ENCODE peak calls at places on chromosomes 3 and 15, in six cellular contexts. B is OCI-LY7; H is neural progenitor cell; E is vagina; P is astrocyte; Z is CD8-positive, alpha-beta T cell. D is an unnamed sample. For H3K4me1, the result is how much of the 10 kb centered on the place peaks cover.

GRCh38 chr3:131053021-131053420 is 26.3 kb downstream of the NEK11 start:
- DNase-seq in B (no peak), H (no peak), E (no peak), P (no peak), Z (no peak), D (no peak)

GRCh38 chr3:38133557-38134405 is 3.1 kb downstream of the ACAA1 start:
- DNase-seq in B (no peak), H (no peak), E (no peak), P (no peak), Z (no peak), D (peak)

GRCh38 chr15:69071265-69071664 is 56.8 kb downstream of the NOX5 start:
- DNase-seq in B (no peak), H (no peak), E (no peak), P (no peak), Z (no peak), D (no peak)

GRCh38 chr15:44397869-44398268 is 29.6 kb upstream of the CTDSPL2 start:
- DNase-seq in B (no peak), H (no peak), E (no peak), P (no peak), Z (no peak), D (no peak)

GRCh38 chr3:126056681-126057546 is 27.0 kb downstream of the SLC41A3 start:
- DNase-seq in B (no peak), H (no peak), E (no peak), P (peak), Z (no peak), D (peak)

GRCh38 chr3:45059132-45059531 is 33.0 kb downstream of the CLEC3B start:
- DNase-seq in B (no peak), H (no peak), E (no peak), P (peak), Z (no peak), D (no peak)

GRCh38 chr3:122092460-122093165 is 37.5 kb downstream of the CD86 start:
- DNase-seq in B (peak), H (no peak), E (no peak), P (peak), Z (no peak), D (peak)

GRCh38 chr15:73599934-73600333 is 33.3 kb downstream of the NPTN start:
- DNase-seq in B (no peak), H (no peak), E (no peak), P (peak), Z (no peak), D (peak)

DNA sequence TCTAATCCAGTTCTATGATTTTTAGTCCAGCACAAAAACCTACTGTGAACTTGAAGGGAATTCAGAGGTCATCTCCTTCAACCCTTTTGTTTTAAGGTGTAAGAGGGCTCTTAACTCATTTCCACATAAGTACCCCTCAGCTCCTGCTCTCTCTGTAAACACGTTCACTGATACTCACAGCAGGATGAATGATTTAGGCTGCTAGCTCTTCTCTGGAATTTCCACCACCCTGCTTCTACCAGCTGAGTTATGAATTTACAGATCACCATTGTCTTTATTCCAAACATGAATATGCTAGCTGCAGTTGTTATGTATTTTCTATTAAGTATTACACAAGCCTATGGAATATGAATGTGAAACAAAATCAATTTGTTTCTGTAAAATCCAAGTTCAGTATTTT is 101.3 kb upstream of the NANOGP8 start:
- DNase-seq in B (no peak), H (no peak), E (no peak), P (no peak), Z (no peak), D (no peak)
- H3K4me3 ChIP-seq in B (no peak), H (no peak), E (no peak), P (no peak), Z (no peak), D (no peak)

DNA sequence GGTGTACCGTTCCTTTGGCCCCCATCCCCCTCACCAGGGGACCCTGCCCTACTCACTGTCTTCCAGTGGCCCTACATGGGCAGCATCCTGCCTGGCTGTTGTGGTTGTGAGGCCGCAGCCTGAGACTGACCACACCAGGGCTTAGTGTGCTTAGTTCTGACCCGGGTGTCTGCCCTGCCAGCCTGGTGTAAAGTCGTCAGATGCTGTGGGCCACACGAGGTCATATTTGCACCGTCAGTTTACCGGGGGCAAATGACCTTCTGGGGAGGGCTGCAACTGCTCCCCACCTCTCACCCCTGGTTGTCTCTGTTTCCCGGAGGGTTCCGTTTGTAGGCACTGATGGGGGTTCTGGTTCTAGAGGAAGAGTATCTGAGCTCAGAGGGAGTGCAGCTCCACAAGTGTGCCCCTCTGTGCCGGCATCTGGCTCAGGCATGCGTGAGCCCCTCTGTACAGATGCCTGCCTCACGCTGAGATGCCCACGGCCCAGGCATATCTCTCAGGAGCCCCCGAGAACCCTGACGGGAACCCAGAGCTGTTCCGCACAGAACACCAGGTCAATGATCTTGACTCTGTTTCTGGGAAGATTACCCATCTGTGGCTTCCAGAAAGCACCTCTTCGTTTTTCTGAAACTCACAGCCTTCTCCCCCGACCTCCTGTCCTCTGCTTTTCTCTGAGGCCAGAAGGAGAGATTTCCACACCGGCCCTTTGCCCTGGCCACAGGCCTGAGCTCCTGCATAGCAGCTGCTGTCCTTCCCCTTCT is 19.2 kb downstream of the KLF13 start:
- DNase-seq in B (peak), H (no peak), E (no peak), P (no peak), Z (no peak), D (no peak)
- H3K4me1 ChIP-seq in B (half or more), H (under half), E (half or more), P (under half), Z (half or more), D (under half)

DNA sequence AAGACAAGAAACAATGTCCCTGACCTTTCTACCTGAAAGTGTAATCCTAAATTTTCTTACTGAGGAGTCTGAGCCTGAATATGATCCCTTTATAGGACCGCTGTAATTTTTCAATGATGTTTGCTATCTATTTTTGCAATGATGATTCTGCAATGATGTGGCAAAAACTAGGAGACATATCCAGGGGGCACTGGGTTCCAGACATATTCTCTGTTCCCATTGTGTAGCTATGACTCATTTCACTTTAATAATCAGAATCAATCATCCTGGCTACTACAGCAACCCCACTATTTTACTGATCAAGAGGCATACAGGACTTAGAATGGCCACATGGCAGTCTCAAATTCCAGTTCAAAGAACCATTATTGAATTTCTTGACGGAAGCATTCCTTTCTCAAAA is 85.9 kb downstream of the AQR start:
- DNase-seq in B (no peak), H (no peak), E (no peak), P (peak), Z (no peak), D (no peak)
- H3K27ac ChIP-seq in B (no peak), H (no peak), E (no peak), P (no peak), Z (no peak), D (no peak)

GRCh38 chr15:76058714-76059319 is 968 bp upstream of the TMEM266 start:
- DNase-seq in B (no peak), H (peak), E (no peak), P (no peak), Z (no peak), D (no peak)

GRCh38 chr15:76060098-76060989 is 559 bp downstream of the TMEM266 start:
- DNase-seq in B (no peak), H (no peak), E (no peak), P (no peak), Z (no peak), D (no peak)

GRCh38 chr15:76059320-76060097 is at the start of gene TMEM266:
- DNase-seq in B (no peak), H (peak), E (no peak), P (peak), Z (no peak), D (peak)

GRCh38 chr15:76056931-76057330 is 2.9 kb upstream of the TMEM266 start:
- DNase-seq in B (peak), H (no peak), E (no peak), P (no peak), Z (no peak), D (no peak)

DNA sequence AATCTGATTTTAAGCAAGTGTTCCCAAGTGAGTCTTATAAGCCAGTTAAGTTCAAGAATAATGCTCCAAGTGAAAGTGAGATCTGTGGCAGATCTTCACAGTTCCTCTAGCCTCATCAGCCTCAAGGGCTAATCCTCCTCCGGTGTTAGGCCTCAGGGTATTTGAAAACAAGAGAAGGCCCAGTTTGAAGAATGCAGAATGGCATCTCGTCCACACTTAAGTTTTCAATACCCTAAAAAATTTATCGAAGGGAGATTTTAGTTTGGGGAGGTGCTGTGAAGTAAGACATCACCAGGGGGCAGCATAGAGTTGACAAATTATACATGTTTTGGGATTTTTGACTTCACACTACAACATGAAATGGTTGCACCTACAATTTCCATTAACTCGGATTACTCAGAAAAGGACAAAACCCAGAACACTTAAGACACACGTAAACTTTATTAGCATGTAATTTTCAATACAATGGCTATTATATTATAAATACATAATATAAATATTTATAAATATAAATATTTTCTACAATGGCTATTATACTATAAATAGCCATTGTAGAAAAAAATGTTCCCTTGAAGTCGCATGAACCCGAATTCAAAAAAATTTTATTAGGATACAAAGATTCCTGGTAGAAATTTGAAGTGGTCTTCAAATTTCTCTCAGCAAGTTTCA is 2.3 kb upstream of the TMEM266 start:
- DNase-seq in B (peak), H (peak), E (no peak), P (no peak), Z (no peak), D (peak)
- H3K4me3 ChIP-seq in B (no peak), H (no peak), E (no peak), P (no peak), Z (no peak), D (no peak)